ENCODE peak calls at places on chromosomes 4 and X, in five cellular contexts. T, F, A, U and G are unnamed samples. For H3K9me3, the result is how much of the 10 kb centered on the place peaks cover.

GRCh38 chr4:6909970-6910339 is 329 bp downstream of the TBC1D14 start:
- DNase-seq in T (peak), F (peak), A (peak), U (no peak), G (peak)

GRCh38 chrX:11944486-11944885 is 186.4 kb downstream of the MSL3 start:
- DNase-seq in T (peak), F (peak), A (peak), U (no peak), G (peak)

GRCh38 chr4:79987401-79987800 is 85.6 kb downstream of the ANTXR2 start:
- DNase-seq in T (no peak), F (peak), A (no peak), U (no peak), G (no peak)

GRCh38 chr4:126969781-126970180 is 663.0 kb upstream of the INTU start:
- DNase-seq in T (no peak), F (no peak), A (no peak), U (no peak), G (peak)

GRCh38 chrX:69014200-69014599 is 151.1 kb downstream of the PJA1 start:
- DNase-seq in T (no peak), F (peak), A (no peak), U (no peak), G (no peak)

GRCh38 chr4:18390655-18391369 is 369.3 kb upstream of the LCORL start:
- DNase-seq in T (no peak), F (peak), A (no peak), U (peak), G (no peak)

GRCh38 chr4:42398448-42399355 is 1.4 kb downstream of the SHISA3 start:
- DNase-seq in T (peak), F (no peak), A (peak), U (no peak), G (peak)

GRCh38 chr4:187516224-187516623 is 479.3 kb upstream of the ZFP42 start:
- DNase-seq in T (no peak), F (no peak), A (no peak), U (no peak), G (no peak)

GRCh38 chr4:131091896-131092295 is 1995.9 kb downstream of the C4orf33 start:
- DNase-seq in T (peak), F (peak), A (peak), U (peak), G (peak)

GRCh38 chr4:4580494-4580893 is 38.6 kb upstream of the STX18 start:
- DNase-seq in T (no peak), F (no peak), A (no peak), U (no peak), G (no peak)

GRCh38 chrX:314049-314448 is 4.5 kb downstream of the GTPBP6 start:
- DNase-seq in T (no peak), F (no peak), A (no peak), U (no peak), G (no peak)

GRCh38 chr4:5162909-5163508 is 111.7 kb downstream of the STK32B start:
- DNase-seq in T (no peak), F (no peak), A (no peak), U (no peak), G (no peak)

GRCh38 chr4:165207431-165208321 is at the start of gene KLHL2:
- DNase-seq in T (peak), F (peak), A (peak), U (no peak), G (peak)

GRCh38 chrX:136209016-136209738 is 42.0 kb downstream of the MAP7D3 start:
- DNase-seq in T (peak), F (peak), A (peak), U (no peak), G (peak)

GRCh38 chr4:82842593-82842992 is 44.0 kb upstream of the SCD5 start:
- DNase-seq in T (peak), F (peak), A (no peak), U (no peak), G (peak)

GRCh38 chr4:2047031-2047660 is 12.0 kb upstream of the NAT8L start:
- DNase-seq in T (no peak), F (no peak), A (no peak), U (no peak), G (no peak)

GRCh38 chrX:118117069-118117405 is 427 bp upstream of the KLHL13 start:
- DNase-seq in T (no peak), F (peak), A (peak), U (no peak), G (no peak)

GRCh38 chr4:931194-931959 is 739 bp downstream of the GAK start:
- DNase-seq in T (no peak), F (peak), A (no peak), U (no peak), G (peak)

GRCh38 chrX:120672841-120673530 is 43.1 kb upstream of the C1GALT1C1 start:
- DNase-seq in T (no peak), F (no peak), A (no peak), U (no peak), G (no peak)

GRCh38 chr4:124178449-124179021 is 534.0 kb downstream of the ANKRD50 start:
- DNase-seq in T (no peak), F (peak), A (peak), U (no peak), G (no peak)

GRCh38 chr4:2991243-2991642 is 27.9 kb downstream of the GRK4 start:
- DNase-seq in T (no peak), F (no peak), A (no peak), U (no peak), G (no peak)

GRCh38 chr4:117311989-117312388 is 226.6 kb upstream of the TRAM1L1 start:
- DNase-seq in T (no peak), F (no peak), A (no peak), U (no peak), G (no peak)

GRCh38 chr4:107578321-107578720 is 141.7 kb downstream of the PAPSS1 start:
- DNase-seq in T (no peak), F (peak), A (peak), U (no peak), G (no peak)

GRCh38 chr4:144584428-144584827 is 61.5 kb upstream of the HHIP start:
- DNase-seq in T (no peak), F (no peak), A (no peak), U (no peak), G (no peak)

GRCh38 chrX:154761977-154762528 is 611 bp upstream of the DKC1 start:
- DNase-seq in T (no peak), F (peak), A (no peak), U (no peak), G (no peak)

GRCh38 chrX:46634577-46634976 is 61.0 kb downstream of the CHST7 start:
- DNase-seq in T (no peak), F (peak), A (no peak), U (no peak), G (no peak)

GRCh38 chrX:140525448-140525847 is 20.6 kb upstream of the SOX3 start:
- DNase-seq in T (no peak), F (peak), A (no peak), U (no peak), G (no peak)

GRCh38 chr4:37132351-37132989 is 112.1 kb upstream of the NWD2 start:
- DNase-seq in T (peak), F (no peak), A (no peak), U (peak), G (no peak)

GRCh38 chr4:184348311-184349233 is 125.8 kb downstream of the IRF2 start:
- DNase-seq in T (no peak), F (no peak), A (no peak), U (no peak), G (peak)

GRCh38 chrX:72274526-72274925 is 2.5 kb downstream of the RPS4X start:
- DNase-seq in T (no peak), F (no peak), A (no peak), U (no peak), G (no peak)

GRCh38 chrX:100512471-100512870 is 72.3 kb upstream of the TNMD start:
- DNase-seq in T (peak), F (peak), A (peak), U (peak), G (peak)

GRCh38 chr4:98688416-98689290 is 30.2 kb upstream of the TSPAN5 start:
- DNase-seq in T (peak), F (peak), A (peak), U (peak), G (no peak)

GRCh38 chr4:143377635-143378099 is 41.0 kb downstream of the GAB1 start:
- DNase-seq in T (no peak), F (no peak), A (no peak), U (no peak), G (no peak)
- TF ChIP-seq EZH2phosphoT487 in T (no peak), F (no peak), A (no peak), U (no peak), G (no peak)

DNA sequence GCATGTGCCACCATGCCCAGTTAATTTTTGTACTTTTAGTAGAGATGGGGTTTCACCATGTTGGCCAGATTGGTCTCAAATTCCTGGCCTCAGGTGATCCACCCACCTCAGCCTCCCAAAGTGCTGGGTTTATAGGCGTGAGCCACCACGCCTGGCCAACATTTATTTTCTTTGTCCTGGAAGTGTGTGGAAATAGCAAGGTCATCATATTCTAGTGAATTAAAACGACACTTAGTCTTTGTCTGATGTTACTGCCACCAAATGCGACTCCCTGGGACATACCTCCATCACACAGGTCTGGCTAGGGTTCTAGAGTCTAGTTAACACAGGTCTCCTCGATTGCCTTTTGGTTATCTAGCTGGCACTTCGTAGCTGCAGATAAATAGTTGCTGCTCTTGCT is 203.1 kb downstream of the AASDH start:
- DNase-seq in T (no peak), F (no peak), A (no peak), U (no peak), G (no peak)
- H3K9me3 ChIP-seq in T (under half), F (under half), A (under half), U (under half), G (under half)

DNA sequence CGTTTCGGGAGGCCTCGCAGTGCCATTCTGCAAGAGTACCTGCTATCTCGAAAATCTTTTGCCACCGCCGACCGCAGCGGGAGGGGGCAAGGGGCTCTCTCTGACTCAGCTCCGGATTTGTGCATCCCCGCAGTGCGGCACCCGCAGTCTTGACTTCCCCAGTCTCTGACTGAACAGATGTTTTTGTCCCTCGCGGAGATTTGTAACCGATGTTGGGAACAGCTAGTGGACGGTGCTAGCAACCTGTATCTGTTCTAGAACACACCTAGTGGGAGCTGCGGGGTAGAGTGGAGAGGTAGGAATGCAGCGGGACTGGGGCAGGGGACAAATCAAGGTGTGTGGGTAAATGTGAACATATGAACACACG is 17.2 kb downstream of the NKX6-1 start:
- DNase-seq in T (peak), F (no peak), A (no peak), U (no peak), G (no peak)
- TF ChIP-seq EZH2 in T (peak), F (no peak), A (no peak), U (no peak), G (peak)

DNA sequence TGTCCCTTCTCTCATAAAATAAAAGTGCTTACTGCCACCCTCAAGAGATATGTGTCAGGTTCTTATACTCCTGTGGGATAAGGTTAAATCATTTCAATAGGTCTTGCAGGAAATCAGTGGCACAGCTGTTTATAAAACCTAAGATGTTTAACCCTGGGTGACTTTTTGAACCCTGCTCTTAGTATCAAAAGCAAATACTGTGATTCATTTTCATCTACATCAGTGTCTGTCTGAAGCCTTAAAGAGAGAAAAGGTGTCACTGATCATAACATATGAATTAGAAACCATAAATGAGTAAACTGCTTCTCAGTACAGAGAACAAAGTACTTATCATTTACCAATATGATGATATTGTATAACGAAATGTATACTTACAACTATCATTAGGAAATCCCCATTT is 59.0 kb downstream of the CCSER1 start:
- DNase-seq in T (no peak), F (no peak), A (no peak), U (no peak), G (no peak)
- TF ChIP-seq EZH2phosphoT487 in T (no peak), F (no peak), A (no peak), U (no peak), G (no peak)

GRCh38 chr4:68278045-68278444 is 32.6 kb upstream of the TMPRSS11B start:
- DNase-seq in T (no peak), F (no peak), A (peak), U (no peak), G (no peak)
- H3K9me3 ChIP-seq in T (under half), F (under half), A (under half), U (under half), G (under half)

DNA sequence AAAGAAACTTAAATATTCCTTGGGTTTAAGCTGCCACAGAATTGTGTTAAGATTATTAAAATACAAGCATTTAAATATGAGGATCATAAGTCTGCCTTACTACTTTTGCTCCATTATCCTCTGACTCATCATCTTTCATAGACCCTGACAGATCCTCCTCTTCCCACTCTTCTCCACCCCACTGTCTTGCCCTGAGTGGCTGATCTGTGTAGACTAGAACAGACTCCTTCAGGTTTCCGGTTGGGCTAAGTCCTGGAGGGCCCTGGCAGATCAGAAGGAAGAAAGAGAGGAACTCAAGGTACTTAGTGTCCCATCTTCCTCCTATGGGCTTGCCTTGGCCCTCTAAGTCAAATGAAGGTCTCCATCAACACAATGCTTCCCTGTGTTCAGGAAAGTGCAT is 30.7 kb downstream of the PALLD start:
- DNase-seq in T (no peak), F (peak), A (no peak), U (no peak), G (no peak)
- TF ChIP-seq EZH2 in T (no peak), F (no peak), A (no peak), U (no peak), G (no peak)

DNA sequence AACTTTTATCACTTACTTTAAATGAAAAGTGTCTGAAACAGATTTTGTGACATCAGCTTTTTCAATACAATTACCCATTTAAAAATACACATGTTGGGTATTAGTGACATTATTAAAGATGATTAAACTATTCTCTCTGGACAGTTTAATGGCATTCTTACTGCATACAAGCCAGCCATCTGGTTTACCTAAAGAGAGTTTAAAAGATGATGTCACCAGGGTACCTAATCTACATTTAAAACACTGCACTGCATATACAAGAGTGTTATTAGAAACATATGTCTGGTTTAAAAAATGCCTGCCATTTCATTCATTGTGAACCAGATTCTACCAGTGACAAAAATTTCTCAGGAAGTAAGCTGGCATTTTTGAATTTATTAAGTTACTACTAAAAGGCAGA is 919.1 kb downstream of the ADGRL3 start:
- DNase-seq in T (no peak), F (no peak), A (no peak), U (no peak), G (no peak)
- TF ChIP-seq EZH2phosphoT487 in T (no peak), F (no peak), A (no peak), U (no peak), G (no peak)

GRCh38 chrX:55335296-55335695 is 70.6 kb upstream of the PAGE3 start:
- DNase-seq in T (no peak), F (no peak), A (no peak), U (no peak), G (no peak)
- H3K9me3 ChIP-seq in T (under half), F (under half), A (under half), U (under half), G (under half)

GRCh38 chr4:13542577-13543042 is 1.7 kb downstream of the NKX3-2 start:
- DNase-seq in T (no peak), F (no peak), A (no peak), U (no peak), G (no peak)
- TF ChIP-seq EZH2 in T (no peak), F (no peak), A (no peak), U (no peak), G (no peak)